ENCODE peak calls at places on chromosomes 1 and 21, in ten cellular contexts. L is bronchial epithelial cell, J is AG10803, N is foreskin fibroblast, E is choroid plexus epithelial cell, K is type B pancreatic cell, B is A549, T is adrenal gland, M is DND-41, U is kidney. W is an unnamed sample.

GRCh38 chr21:44752701-44753235 is 41.4 kb upstream of the TSPEAR start:
- DNase-seq in L (peak), J (no peak), N (no peak), E (peak), K (no peak), B (no peak), T (no peak), M (no peak), U (no peak), W (no peak)

GRCh38 chr1:237679687-237680086 is 211.0 kb downstream of the ZP4 start:
- DNase-seq in L (no peak), J (no peak), N (no peak), E (no peak), K (no peak), B (no peak), T (no peak), M (no peak), U (no peak), W (no peak)

GRCh38 chr1:95440511-95440910 is 206.5 kb downstream of the RWDD3 start:
- DNase-seq in L (no peak), J (no peak), N (no peak), E (no peak), K (no peak), B (no peak), T (no peak), M (no peak), U (no peak), W (no peak)

GRCh38 chr1:202306535-202307345 is 35.0 kb downstream of the UBE2T start:
- DNase-seq in L (no peak), J (no peak), N (no peak), E (no peak), K (no peak), B (no peak), T (no peak), M (no peak), U (no peak), W (no peak)

GRCh38 chr21:36471254-36471723 is 8.6 kb downstream of the CLDN14 start:
- DNase-seq in L (peak), J (no peak), N (no peak), E (peak), K (no peak), B (peak), T (no peak), M (no peak), U (no peak), W (no peak)

GRCh38 chr1:65741993-65742392 is 50.7 kb upstream of the PDE4B start:
- DNase-seq in L (no peak), J (no peak), N (no peak), E (no peak), K (no peak), B (no peak), T (no peak), M (no peak), U (no peak), W (no peak)

GRCh38 chr1:6967431-6968079 is 182.3 kb downstream of the CAMTA1 start:
- DNase-seq in L (no peak), J (peak), N (no peak), E (peak), K (no peak), B (no peak), T (no peak), M (peak), U (no peak), W (no peak)

GRCh38 chr1:56508523-56508983 is 70.8 kb downstream of the PLPP3 start:
- DNase-seq in L (peak), J (peak), N (peak), E (peak), K (no peak), B (peak), T (peak), M (no peak), U (no peak), W (no peak)

GRCh38 chr1:27026621-27027574 is 14.2 kb upstream of the TENT5B start:
- DNase-seq in L (peak), J (peak), N (peak), E (peak), K (no peak), B (no peak), T (no peak), M (no peak), U (peak), W (no peak)

GRCh38 chr21:31117046-31117916 is 79.0 kb upstream of the KRTAP19-8 start:
- DNase-seq in L (peak), J (peak), N (peak), E (peak), K (no peak), B (no peak), T (no peak), M (no peak), U (no peak), W (no peak)

GRCh38 chr1:24294228-24294672 is 24.9 kb upstream of the GRHL3 start:
- DNase-seq in L (peak), J (peak), N (peak), E (peak), K (no peak), B (peak), T (no peak), M (no peak), U (peak), W (no peak)

GRCh38 chr1:198934414-198934813 is 295.6 kb downstream of the PTPRC start:
- DNase-seq in L (no peak), J (no peak), N (no peak), E (no peak), K (no peak), B (no peak), T (no peak), M (no peak), U (no peak), W (no peak)

GRCh38 chr1:205615789-205616188 is 16.0 kb downstream of the ELK4 start:
- DNase-seq in L (peak), J (no peak), N (no peak), E (no peak), K (no peak), B (no peak), T (no peak), M (no peak), U (no peak), W (no peak)

GRCh38 chr1:32622806-32623694 is 27.3 kb downstream of the ZBTB8OS start:
- DNase-seq in L (no peak), J (no peak), N (no peak), E (no peak), K (no peak), B (no peak), T (no peak), M (peak), U (no peak), W (no peak)

GRCh38 chr1:200260587-200261335 is 149.1 kb downstream of the ZNF281 start:
- DNase-seq in L (no peak), J (peak), N (no peak), E (no peak), K (no peak), B (no peak), T (no peak), M (no peak), U (no peak), W (no peak)

GRCh38 chr1:223363856-223364684 is at the start of gene SUSD4:
- DNase-seq in L (no peak), J (no peak), N (no peak), E (no peak), K (peak), B (peak), T (peak), M (peak), U (peak), W (peak)

GRCh38 chr1:237237721-237238120 is 195.7 kb downstream of the RYR2 start:
- DNase-seq in L (no peak), J (no peak), N (no peak), E (no peak), K (no peak), B (no peak), T (no peak), M (no peak), U (no peak), W (no peak)

GRCh38 chr21:34983680-34984086 is 65.4 kb downstream of the RUNX1 start:
- DNase-seq in L (peak), J (peak), N (peak), E (peak), K (no peak), B (no peak), T (no peak), M (peak), U (no peak), W (no peak)

GRCh38 chr1:47386268-47386667 is 29.8 kb upstream of the FOXE3 start:
- DNase-seq in L (no peak), J (no peak), N (no peak), E (no peak), K (no peak), B (no peak), T (no peak), M (no peak), U (no peak), W (no peak)

GRCh38 chr1:33170351-33171274 is 11.2 kb downstream of the TRIM62 start:
- DNase-seq in L (no peak), J (no peak), N (no peak), E (no peak), K (no peak), B (no peak), T (no peak), M (no peak), U (no peak), W (peak)

GRCh38 chr1:98556521-98557158 is 104.9 kb upstream of the SNX7 start:
- DNase-seq in L (peak), J (peak), N (no peak), E (peak), K (no peak), B (peak), T (no peak), M (no peak), U (no peak), W (no peak)

GRCh38 chr1:181601186-181601950 is 118.1 kb downstream of the CACNA1E start:
- DNase-seq in L (no peak), J (no peak), N (no peak), E (no peak), K (no peak), B (no peak), T (no peak), M (no peak), U (no peak), W (no peak)

GRCh38 chr1:246280551-246280950 is 226.5 kb downstream of the SMYD3 start:
- DNase-seq in L (peak), J (peak), N (no peak), E (peak), K (no peak), B (peak), T (no peak), M (no peak), U (no peak), W (no peak)
- TF ChIP-seq CTCF in L (peak), J (peak), N (no peak), E (peak), K (peak), B (peak), T (no peak), M (peak), U (no peak), W (no peak)

GRCh38 chr1:232598837-232599177 is 31.1 kb downstream of the SIPA1L2 start:
- DNase-seq in L (no peak), J (no peak), N (no peak), E (no peak), K (no peak), B (no peak), T (no peak), M (no peak), U (no peak), W (no peak)

GRCh38 chr1:232599178-232600041 is 30.5 kb downstream of the SIPA1L2 start:
- DNase-seq in L (no peak), J (peak), N (no peak), E (no peak), K (no peak), B (no peak), T (no peak), M (peak), U (no peak), W (no peak)

GRCh38 chr1:232602622-232603021 is 27.3 kb downstream of the SIPA1L2 start:
- DNase-seq in L (no peak), J (no peak), N (no peak), E (no peak), K (no peak), B (no peak), T (no peak), M (no peak), U (no peak), W (no peak)

GRCh38 chr1:232598133-232598532 is 31.8 kb downstream of the SIPA1L2 start:
- DNase-seq in L (no peak), J (no peak), N (no peak), E (no peak), K (no peak), B (no peak), T (no peak), M (no peak), U (no peak), W (no peak)

DNA sequence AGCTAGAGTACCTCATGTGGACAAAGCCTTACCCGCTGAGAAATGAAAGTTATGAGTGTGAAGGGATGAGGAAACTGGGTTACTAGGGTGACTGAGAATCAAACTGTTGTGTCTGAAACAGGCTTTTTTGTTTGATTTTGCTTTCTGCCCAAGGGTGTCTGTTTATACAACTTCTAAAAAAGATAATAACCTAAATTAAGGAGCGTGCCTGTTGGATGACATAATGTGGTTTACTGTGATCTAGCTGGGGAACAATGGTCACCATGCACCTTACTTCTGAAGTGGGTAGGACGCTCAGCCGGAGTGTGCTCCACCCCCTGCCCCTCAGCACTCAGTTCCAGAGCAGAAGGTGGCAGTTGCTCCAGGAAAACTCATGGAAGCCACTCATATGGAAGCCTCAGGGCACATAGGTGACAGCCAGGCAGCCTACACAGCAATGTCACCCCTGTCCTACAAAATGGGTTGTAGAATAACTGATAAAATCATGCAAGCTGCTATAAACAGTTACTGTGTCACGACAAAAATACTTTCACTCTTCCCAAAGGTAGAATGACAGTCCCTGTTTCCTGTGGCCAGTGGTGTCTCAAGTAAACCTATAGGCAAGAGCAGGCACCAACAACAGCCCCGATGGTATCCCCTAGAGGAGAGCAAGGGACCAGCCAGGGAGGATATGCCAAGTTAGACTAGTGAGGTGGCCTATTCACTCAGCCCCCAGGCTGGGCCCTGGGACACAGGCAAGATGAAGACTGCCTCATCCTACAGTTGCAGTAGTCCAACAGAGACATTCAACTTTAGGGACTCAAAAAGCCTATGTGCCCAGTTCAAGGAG is 29.3 kb downstream of the SIPA1L2 start:
- DNase-seq in L (no peak), J (no peak), N (no peak), E (no peak), K (no peak), B (no peak), T (no peak), M (peak), U (no peak), W (no peak)
- TF ChIP-seq CTCF in L (no peak), J (no peak), N (no peak), E (no peak), K (no peak), B (no peak), T (no peak), M (no peak), U (no peak), W (no peak)

GRCh38 chr1:157774412-157774811 is 2.5 kb downstream of the FCRL2 start:
- DNase-seq in L (no peak), J (no peak), N (no peak), E (no peak), K (no peak), B (no peak), T (no peak), M (no peak), U (no peak), W (no peak)

GRCh38 chr1:157771666-157772425 is 5.1 kb downstream of the FCRL2 start:
- DNase-seq in L (no peak), J (no peak), N (no peak), E (no peak), K (no peak), B (no peak), T (no peak), M (no peak), U (no peak), W (no peak)

GRCh38 chr1:157773723-157774350 is 3.1 kb downstream of the FCRL2 start:
- DNase-seq in L (no peak), J (no peak), N (no peak), E (no peak), K (no peak), B (peak), T (no peak), M (peak), U (no peak), W (no peak)

GRCh38 chr1:157766792-157767191 is 10.1 kb downstream of the FCRL2 start:
- DNase-seq in L (no peak), J (no peak), N (no peak), E (no peak), K (no peak), B (no peak), T (no peak), M (no peak), U (no peak), W (no peak)

DNA sequence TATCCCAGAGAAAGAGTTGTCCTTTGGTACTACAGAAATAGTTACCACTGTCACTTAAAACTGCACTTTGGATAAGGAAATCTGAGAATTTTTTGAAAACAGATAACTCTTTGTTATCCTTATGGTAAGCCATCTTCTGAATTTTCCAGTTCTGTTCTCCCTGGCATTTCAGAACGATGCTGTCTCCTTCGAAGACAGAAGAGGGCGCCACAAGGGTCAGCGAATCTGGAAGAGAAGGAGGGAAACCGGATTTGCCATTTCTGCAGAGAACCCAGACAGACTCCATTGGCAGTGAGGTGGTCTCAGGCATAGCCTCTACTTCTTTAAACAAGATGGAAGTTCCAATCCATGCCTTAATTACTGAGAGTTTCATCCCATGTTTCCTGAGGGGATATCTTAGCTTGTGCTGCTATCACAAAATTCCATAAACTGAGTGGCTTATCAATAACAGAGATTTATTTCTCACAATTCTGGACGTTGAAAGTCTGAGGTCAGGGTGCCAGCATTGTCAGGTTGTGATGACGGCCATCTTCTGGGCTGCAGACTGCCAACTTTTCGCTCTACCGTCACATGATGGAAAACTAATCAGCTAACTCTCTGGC is 6.4 kb downstream of the FCRL2 start:
- DNase-seq in L (peak), J (no peak), N (no peak), E (no peak), K (no peak), B (peak), T (no peak), M (no peak), U (no peak), W (no peak)
- TF ChIP-seq CTCF in L (peak), J (peak), N (peak), E (peak), K (peak), B (no peak), T (no peak), M (peak), U (peak), W (peak)

GRCh38 chr1:61049850-61050540 is 32.4 kb upstream of the NFIA start:
- DNase-seq in L (peak), J (peak), N (peak), E (peak), K (peak), B (peak), T (peak), M (no peak), U (peak), W (peak)
- TF ChIP-seq CTCF in L (peak), J (peak), N (peak), E (peak), K (peak), B (peak), T (peak), M (peak), U (peak), W (peak)

DNA sequence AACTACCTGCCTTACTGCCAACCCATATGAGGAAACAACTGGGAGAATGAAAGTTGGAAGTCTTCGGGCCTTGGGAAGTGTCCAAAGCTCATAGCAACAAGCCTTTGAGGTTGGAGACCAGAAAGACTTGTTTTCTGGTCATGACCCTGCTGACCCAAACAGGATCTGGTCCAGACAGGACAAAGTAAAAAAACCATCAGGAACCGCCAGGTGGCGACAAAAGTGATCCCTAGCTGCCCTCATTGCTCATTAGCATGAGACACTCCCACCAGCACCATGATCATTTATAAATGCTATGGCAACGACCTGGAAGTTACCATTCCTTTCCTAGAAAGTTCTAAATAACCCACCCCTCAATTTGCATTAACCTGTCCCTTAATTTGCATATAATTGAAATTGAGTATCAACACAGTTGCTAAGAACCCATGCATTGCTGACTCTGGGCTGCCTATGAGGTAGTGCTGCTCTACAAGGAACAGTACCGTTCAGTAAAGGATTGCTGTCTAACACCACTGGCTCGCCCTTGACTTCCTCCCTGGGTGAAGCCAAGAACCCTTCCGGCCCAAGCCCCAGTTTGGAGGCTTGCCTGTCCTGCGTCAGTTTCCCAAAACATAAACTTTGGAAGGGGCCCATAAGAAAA is 89.0 kb downstream of the URB2 start:
- DNase-seq in L (peak), J (peak), N (peak), E (no peak), K (no peak), B (peak), T (no peak), M (no peak), U (no peak), W (no peak)
- TF ChIP-seq CTCF in L (peak), J (peak), N (peak), E (no peak), K (peak), B (peak), T (no peak), M (no peak), U (no peak), W (no peak)

DNA sequence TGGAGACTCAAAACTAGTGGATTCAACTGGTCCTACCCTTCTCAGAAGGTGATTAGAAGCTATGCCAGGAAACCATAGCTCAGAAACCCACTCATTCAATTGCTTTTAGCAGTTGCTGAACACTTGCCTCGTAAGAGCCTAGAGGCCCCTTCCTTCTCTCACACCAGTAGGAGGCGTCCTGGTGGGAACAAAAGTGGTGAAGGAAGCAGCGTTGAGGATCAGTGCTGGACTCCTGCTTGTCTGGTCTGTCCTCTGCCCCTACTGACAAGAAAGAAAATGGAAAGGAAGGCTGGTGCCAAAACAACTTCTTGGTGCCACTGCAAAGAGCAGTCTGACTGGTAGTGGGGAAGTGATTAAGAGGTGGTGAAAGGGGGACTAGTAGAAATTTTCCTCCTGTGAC is 269.7 kb downstream of the LMO4 start:
- DNase-seq in L (no peak), J (no peak), N (no peak), E (peak), K (no peak), B (peak), T (no peak), M (no peak), U (no peak), W (no peak)
- TF ChIP-seq CTCF in L (peak), J (no peak), N (no peak), E (peak), K (peak), B (no peak), T (no peak), M (no peak), U (no peak), W (no peak)

GRCh38 chr1:50183734-50184133 is 75.0 kb downstream of the ELAVL4 start:
- DNase-seq in L (no peak), J (no peak), N (no peak), E (no peak), K (no peak), B (no peak), T (no peak), M (no peak), U (no peak), W (peak)

GRCh38 chr1:50195205-50195604 is 86.5 kb downstream of the ELAVL4 start:
- DNase-seq in L (no peak), J (no peak), N (no peak), E (no peak), K (no peak), B (no peak), T (no peak), M (no peak), U (no peak), W (no peak)

GRCh38 chr1:50189369-50189768 is 80.6 kb downstream of the ELAVL4 start:
- DNase-seq in L (no peak), J (no peak), N (no peak), E (no peak), K (no peak), B (no peak), T (no peak), M (no peak), U (no peak), W (no peak)
- TF ChIP-seq CTCF in L (no peak), J (no peak), N (no peak), E (no peak), K (no peak), B (no peak), T (no peak), M (no peak), U (no peak), W (no peak)